ENCODE peak calls at places on chromosome 2, in four cellular contexts. One of them, this sample, is unnamed.

GRCh38 chr2:186456941-186457340 is 29.1 kb upstream of the ZC3H15 start:
- DNase-seq in posterior vena cava: no peak
- DNase-seq in T-helper 17 cell: no peak
- DNase-seq in ELR: peak
- DNase-seq in this sample: no peak

GRCh38 chr2:47501374-47502200 is 98.6 kb downstream of the MSH2 start:
- DNase-seq in ELR: peak
- DNase-seq in posterior vena cava: no peak
- DNase-seq in T-helper 17 cell: no peak
- DNase-seq in this sample: no peak

GRCh38 chr2:10434885-10435419 is 13.2 kb downstream of the ODC1 start:
- DNase-seq in ELR: peak
- DNase-seq in T-helper 17 cell: peak
- DNase-seq in posterior vena cava: peak
- DNase-seq in this sample: peak

GRCh38 chr2:10575566-10576300 is 114.0 kb downstream of the NOL10 start:
- DNase-seq in T-helper 17 cell: no peak
- DNase-seq in ELR: peak
- DNase-seq in posterior vena cava: no peak
- DNase-seq in this sample: no peak

GRCh38 chr2:14756981-14757657 is 124.6 kb downstream of the LRATD1 start:
- DNase-seq in ELR: peak
- DNase-seq in T-helper 17 cell: no peak
- DNase-seq in posterior vena cava: no peak
- DNase-seq in this sample: no peak

GRCh38 chr2:242054881-242055801 is 185.6 kb downstream of the RTP5 start:
- DNase-seq in posterior vena cava: no peak
- DNase-seq in T-helper 17 cell: no peak
- DNase-seq in ELR: no peak
- DNase-seq in this sample: no peak

GRCh38 chr2:129905664-129906081 is 73.8 kb upstream of the RAB6C start:
- DNase-seq in ELR: no peak
- DNase-seq in T-helper 17 cell: no peak
- DNase-seq in posterior vena cava: no peak
- DNase-seq in this sample: no peak

GRCh38 chr2:146004470-146004869 is 1484.6 kb upstream of the ZEB2 start:
- DNase-seq in posterior vena cava: no peak
- DNase-seq in T-helper 17 cell: no peak
- DNase-seq in ELR: peak
- DNase-seq in this sample: no peak

GRCh38 chr2:26346454-26347053 is at the start of gene ADGRF3:
- DNase-seq in T-helper 17 cell: peak
- DNase-seq in posterior vena cava: peak
- DNase-seq in ELR: peak
- DNase-seq in this sample: peak

GRCh38 chr2:232771870-232772269 is 4.5 kb downstream of the KCNJ13 start:
- DNase-seq in posterior vena cava: no peak
- DNase-seq in T-helper 17 cell: no peak
- DNase-seq in ELR: no peak
- DNase-seq in this sample: no peak

GRCh38 chr2:219029829-219030165 is 11.5 kb downstream of the CFAP65 start:
- DNase-seq in ELR: peak
- DNase-seq in posterior vena cava: peak
- DNase-seq in T-helper 17 cell: peak
- DNase-seq in this sample: peak

GRCh38 chr2:218985325-218986091 is 524 bp upstream of the FEV start:
- DNase-seq in T-helper 17 cell: no peak
- DNase-seq in posterior vena cava: peak
- DNase-seq in ELR: no peak
- DNase-seq in this sample: no peak

GRCh38 chr2:220043155-220043992 is 415.9 kb downstream of the SLC4A3 start:
- DNase-seq in T-helper 17 cell: no peak
- DNase-seq in posterior vena cava: no peak
- DNase-seq in ELR: peak
- DNase-seq in this sample: no peak

GRCh38 chr2:225233234-225233633 is 166.3 kb upstream of the NYAP2 start:
- DNase-seq in posterior vena cava: no peak
- DNase-seq in ELR: peak
- DNase-seq in T-helper 17 cell: no peak
- DNase-seq in this sample: no peak

GRCh38 chr2:134097740-134098139 is 156.1 kb upstream of the MGAT5 start:
- DNase-seq in posterior vena cava: no peak
- DNase-seq in ELR: no peak
- DNase-seq in T-helper 17 cell: no peak
- DNase-seq in this sample: no peak

This sample was measured in T-helper 1 cell.